ENCODE peak calls at places on chromosomes 6 and 20, in four cellular contexts. P, N, Y and B are unnamed samples.

GRCh38 chr6:14222956-14223355 is 105.4 kb downstream of the CD83 start:
- DNase-seq in Y (no peak), P (no peak), N (no peak), B (no peak)

GRCh38 chr6:4394786-4395185 is 259.4 kb upstream of the ECI2 start:
- DNase-seq in Y (no peak), N (no peak), P (no peak), B (no peak)

GRCh38 chr6:124795879-124796838 is 166.1 kb upstream of the RNF217 start:
- DNase-seq in P (no peak), Y (no peak), N (peak), B (peak)

GRCh38 chr20:2237059-2237458 is 58.7 kb upstream of the TGM3 start:
- DNase-seq in N (no peak), P (no peak), Y (no peak), B (peak)

GRCh38 chr6:31401403-31401802 is 2.0 kb upstream of the MICA start:
- DNase-seq in Y (no peak), N (no peak), P (peak), B (no peak)

GRCh38 chr20:6765469-6766058 is 1.9 kb upstream of the BMP2 start:
- DNase-seq in Y (no peak), P (peak), N (peak), B (no peak)

GRCh38 chr20:44938637-44939036 is 21.6 kb downstream of the TOMM34 start:
- DNase-seq in P (no peak), Y (no peak), N (no peak), B (no peak)

GRCh38 chr6:22068561-22069346 is 228.1 kb downstream of the PRL start:
- DNase-seq in P (no peak), N (no peak), Y (peak), B (no peak)

GRCh38 chr6:170288091-170288631 is 2.7 kb downstream of the DLL1 start:
- DNase-seq in Y (no peak), P (no peak), N (no peak), B (no peak)

GRCh38 chr6:121828567-121828966 is 393.1 kb downstream of the GJA1 start:
- DNase-seq in N (no peak), Y (no peak), P (no peak), B (no peak)

GRCh38 chr6:24981385-24981758 is 45.6 kb upstream of the RIPOR2 start:
- DNase-seq in N (no peak), P (no peak), Y (no peak), B (peak)

GRCh38 chr20:44900231-44900854 is 9.5 kb upstream of the PABPC1L start:
- DNase-seq in Y (no peak), N (no peak), P (no peak), B (no peak)

GRCh38 chr20:23515250-23515939 is 24.5 kb downstream of the CST8 start:
- DNase-seq in P (no peak), Y (no peak), N (no peak), B (no peak)

GRCh38 chr6:129801909-129802308 is 59.2 kb downstream of the TMEM244 start:
- DNase-seq in N (no peak), P (no peak), Y (no peak), B (no peak)

GRCh38 chr20:17495826-17496225 is 35.4 kb downstream of the BFSP1 start:
- DNase-seq in P (no peak), N (no peak), Y (no peak), B (no peak)

GRCh38 chr6:113953346-113953745 is 17.6 kb downstream of the HDAC2 start:
- DNase-seq in N (no peak), P (no peak), Y (no peak), B (no peak)

GRCh38 chr6:118896339-118897136 is 2.6 kb downstream of the ASF1A start:
- DNase-seq in Y (no peak), P (peak), N (peak), B (no peak)

GRCh38 chr6:34094474-34095135 is 51.3 kb downstream of the GRM4 start:
- DNase-seq in P (no peak), N (no peak), Y (no peak), B (no peak)

DNA sequence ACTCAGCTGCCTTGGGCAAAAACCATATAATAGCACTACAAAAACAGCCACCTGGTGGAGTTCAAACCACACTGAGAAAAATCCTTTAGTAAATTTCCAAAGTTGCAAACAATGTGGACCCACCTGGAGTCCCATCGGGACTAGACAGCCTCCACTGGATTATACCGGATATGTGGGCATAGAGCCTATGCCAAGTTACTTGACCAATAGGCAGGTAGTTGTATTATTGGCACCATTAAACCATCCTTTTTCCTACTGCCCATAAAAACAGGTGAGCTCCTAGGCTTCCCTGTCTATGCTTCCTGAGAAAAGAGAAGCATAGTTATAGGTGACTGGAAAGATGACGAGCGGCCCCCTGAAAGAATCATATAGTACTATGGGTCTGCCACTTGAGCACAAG is 51.7 kb upstream of the ADGRF4 start:
- DNase-seq in Y (no peak), P (no peak), N (no peak), B (no peak)
- TF ChIP-seq TCF7 in Y (no peak), P (no peak), N (no peak), B (no peak)

DNA sequence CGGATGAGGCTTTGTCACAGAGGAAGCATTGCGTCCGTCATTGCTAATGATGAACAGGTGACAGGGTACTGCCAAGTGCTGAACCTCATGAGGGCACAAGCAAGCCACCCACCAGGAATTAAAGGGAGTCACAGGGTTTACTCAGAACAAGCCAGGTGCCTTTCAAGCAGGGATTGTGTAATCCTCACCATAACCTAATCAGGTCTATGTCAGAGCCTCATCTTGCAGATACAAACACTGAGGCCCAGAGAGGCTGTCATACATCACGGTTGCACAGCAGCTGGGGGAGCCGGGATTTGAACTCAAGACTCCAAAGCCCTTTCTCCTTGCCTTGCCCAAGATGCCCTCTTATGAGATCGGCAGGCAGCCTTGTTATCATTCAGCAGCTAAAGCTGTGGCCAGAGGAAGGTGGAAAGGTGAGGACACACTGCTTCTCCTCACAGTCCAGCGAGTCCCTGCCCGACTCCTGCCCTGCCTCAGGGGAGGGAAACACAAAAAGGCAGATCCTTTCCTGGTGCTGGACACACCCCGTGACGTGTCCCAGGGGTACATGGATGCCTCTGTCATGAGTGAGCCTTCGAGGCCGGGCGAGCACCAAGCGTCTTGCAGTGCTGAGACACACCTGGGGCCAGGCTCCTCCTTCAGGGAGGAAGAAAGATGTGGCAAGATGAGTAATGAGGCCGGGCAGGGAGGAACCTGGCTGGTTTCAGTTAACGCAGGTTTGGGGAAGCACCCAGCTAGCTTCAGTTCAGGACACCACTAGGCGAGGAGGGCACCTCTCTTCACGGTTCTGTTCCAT is 214.9 kb downstream of the LY86 start:
- DNase-seq in Y (no peak), P (no peak), N (no peak), B (no peak)
- TF ChIP-seq ATF2 in Y (no peak), P (no peak), N (no peak), B (no peak)

DNA sequence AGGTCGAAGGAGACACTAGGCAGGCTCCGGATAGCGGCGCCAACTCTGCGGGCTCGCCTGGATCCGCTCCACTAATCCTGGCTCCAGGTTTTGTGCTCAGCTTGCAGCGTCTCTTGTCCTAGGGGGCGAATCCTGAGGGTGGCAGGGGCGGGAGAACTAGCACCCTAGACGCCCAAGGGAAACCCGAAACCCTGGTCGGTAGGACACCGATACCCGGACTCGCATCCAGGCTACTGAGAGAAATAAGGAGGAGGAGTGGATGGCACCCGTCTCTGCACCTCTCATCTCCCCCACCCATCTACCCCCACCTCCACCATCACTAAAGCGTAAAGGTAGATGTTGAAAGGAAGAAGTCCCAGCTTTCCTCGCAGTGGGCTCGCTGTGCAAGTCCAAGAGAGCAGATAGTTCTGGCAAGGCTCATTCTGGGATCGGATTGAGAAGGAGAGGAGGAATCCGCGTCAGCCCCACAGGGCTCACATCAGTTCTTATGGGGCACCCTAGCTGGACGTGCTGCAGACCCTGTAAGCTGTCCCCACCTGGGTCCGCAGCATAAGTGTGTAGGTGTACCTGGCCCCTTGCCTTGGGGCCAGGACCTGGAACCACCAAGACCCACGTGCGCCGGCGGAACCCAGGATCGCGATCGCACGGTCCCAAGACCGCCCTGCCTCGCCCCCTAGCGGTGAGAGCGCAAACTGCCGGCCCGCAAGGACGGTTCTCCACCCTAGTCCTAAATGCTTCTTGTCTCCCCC is 6.9 kb downstream of the SLC32A1 start:
- DNase-seq in P (peak), N (peak), Y (no peak), B (peak)
- TF ChIP-seq TCF7 in P (no peak), N (no peak), Y (no peak), B (no peak)

DNA sequence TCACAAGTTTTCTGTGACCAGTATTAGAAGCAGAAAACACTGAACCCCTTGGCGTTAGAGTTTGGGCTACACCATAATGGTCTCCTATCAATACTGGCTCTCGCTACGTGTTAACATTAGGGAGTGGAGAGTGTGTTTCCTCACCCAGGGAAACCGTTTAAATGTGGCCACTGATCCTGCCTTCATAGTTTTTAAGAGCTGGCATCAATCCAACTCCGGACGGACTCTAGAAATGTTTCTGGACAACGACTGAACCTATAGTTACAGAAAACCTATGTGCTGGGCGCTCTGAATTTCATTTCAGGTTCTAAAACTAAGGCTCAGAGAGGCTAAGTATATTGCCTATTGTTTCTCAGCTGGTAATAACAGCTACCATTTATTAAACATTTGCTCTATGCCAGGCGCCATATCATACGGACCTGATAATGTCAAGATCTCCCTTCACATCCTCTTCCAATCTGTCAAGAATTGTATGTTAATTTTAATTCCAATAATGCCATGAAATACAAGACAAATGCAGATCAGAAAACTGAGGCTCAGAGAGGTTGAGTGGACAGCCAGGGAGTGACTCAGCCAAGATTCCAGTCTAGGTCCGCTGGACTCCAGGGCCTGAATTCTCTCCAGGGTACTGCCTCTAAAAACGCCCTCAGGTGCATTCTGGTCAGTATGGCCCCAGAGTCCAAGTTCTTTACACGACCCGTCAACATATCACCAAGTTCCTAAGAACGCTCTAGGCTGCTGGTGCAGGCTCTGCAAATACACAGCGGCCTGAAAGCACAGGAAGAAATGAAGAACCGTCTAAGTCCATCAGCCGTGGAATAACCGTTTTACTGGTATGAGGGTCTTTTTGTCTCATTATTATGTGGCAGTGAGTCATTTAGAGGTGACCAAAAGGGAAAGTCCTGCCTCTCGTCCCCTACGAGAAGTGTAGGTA is 929 bp upstream of the ASXL1 start:
- DNase-seq in P (peak), N (no peak), Y (peak), B (no peak)
- TF ChIP-seq ATF2 in P (no peak), N (no peak), Y (peak), B (no peak)

DNA sequence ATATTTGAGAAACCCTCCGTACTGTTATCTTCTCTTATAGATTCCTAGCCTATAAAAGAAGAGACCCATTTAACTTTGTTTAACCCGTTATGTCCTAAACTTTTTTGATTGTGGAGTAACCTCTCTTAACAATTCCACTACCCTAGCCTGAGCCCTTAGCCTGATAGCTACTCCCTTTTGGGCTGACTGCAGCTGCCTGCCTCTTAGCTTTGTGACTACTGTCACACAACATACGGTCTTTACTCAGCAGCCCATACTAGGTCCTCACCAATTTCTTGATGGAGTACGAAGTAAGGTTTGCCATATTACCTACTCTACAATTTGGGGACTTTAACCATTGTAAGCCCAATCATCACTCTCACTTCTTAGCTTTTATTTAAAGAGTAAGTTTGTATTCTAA is 72.7 kb downstream of the QRSL1 start:
- DNase-seq in P (no peak), N (no peak), Y (no peak), B (no peak)
- TF ChIP-seq TCF7 in P (no peak), N (no peak), Y (no peak), B (no peak)

GRCh38 chr20:61340157-61340556 is 88.1 kb downstream of the CDH4 start:
- DNase-seq in N (no peak), P (no peak), Y (no peak), B (no peak)
- TF ChIP-seq ATF2 in N (no peak), P (no peak), Y (no peak), B (no peak)

GRCh38 chr6:98824163-98824906 is 10.0 kb upstream of the POU3F2 start:
- DNase-seq in Y (no peak), P (no peak), N (no peak), B (peak)
- TF ChIP-seq TCF7 in Y (no peak), P (no peak), N (no peak), B (no peak)

DNA sequence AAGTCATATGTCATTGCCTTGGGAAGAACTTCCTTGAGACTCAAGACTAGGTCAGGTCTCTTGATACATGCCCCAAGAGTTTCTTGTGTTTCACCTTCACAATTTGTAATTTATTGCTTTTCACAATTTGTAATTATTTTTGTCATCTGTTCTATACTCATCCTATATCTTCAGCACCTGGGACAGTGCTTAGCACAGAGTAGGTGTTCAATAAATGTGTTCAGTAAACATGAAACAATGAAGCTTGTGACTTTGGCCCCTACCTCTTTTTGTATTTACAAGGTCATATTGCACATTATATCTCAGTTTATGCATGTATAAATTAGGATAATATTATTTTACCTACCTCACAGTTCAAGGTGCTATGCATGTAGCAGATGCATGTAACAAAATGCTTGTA is 21.5 kb upstream of the SRPK1 start:
- DNase-seq in P (no peak), N (no peak), Y (no peak), B (no peak)
- TF ChIP-seq ATF2 in P (no peak), N (no peak), Y (no peak), B (no peak)